ENCODE peak calls at places on chromosomes 1 and 21, in five cellular contexts. X is T-helper 17 cell; Z is gastrocnemius medialis; R is activated T-cell treated with anti-CD3 and anti-CD28 coated beads, Interleukin-2, amount 50 U/mL, for 72 hours; U is SK-N-SH treated with all-trans-retinoic acid at 6 μM for 48 hours. D is an unnamed sample.

GRCh38 chr1:3819626-3820245 is 23.4 kb upstream of the LRRC47 start:
- ATAC-seq in X (no peak), U (no peak), R (no peak), Z (no peak), D (no peak)

GRCh38 chr21:45417951-45418300 is 13.0 kb downstream of the COL18A1 start:
- ATAC-seq in R (no peak), U (no peak), Z (no peak), X (no peak), D (no peak)

GRCh38 chr1:53107570-53108322 is 34.7 kb downstream of the SLC1A7 start:
- ATAC-seq in Z (no peak), X (no peak), U (no peak), R (no peak), D (no peak)

GRCh38 chr1:185369786-185370185 is 52.7 kb upstream of the IVNS1ABP start:
- ATAC-seq in U (no peak), R (no peak), X (no peak), Z (no peak), D (no peak)

GRCh38 chr1:199113265-199113869 is 474.5 kb downstream of the PTPRC start:
- ATAC-seq in Z (no peak), X (peak), R (peak), U (peak), D (no peak)

GRCh38 chr1:47521034-47521871 is 83.4 kb downstream of the FOXD2 start:
- ATAC-seq in X (no peak), Z (no peak), U (no peak), R (no peak), D (no peak)

GRCh38 chr1:230828421-230828820 is 39.9 kb downstream of the C1orf198 start:
- ATAC-seq in X (no peak), U (no peak), Z (no peak), R (no peak), D (no peak)

GRCh38 chr1:78143152-78143551 is 97.4 kb downstream of the GIPC2 start:
- ATAC-seq in X (peak), U (no peak), Z (no peak), R (peak), D (no peak)

GRCh38 chr1:39646232-39647081 is 7.0 kb upstream of the HEYL start:
- ATAC-seq in U (peak), Z (peak), X (no peak), R (no peak), D (peak)

GRCh38 chr21:14699433-14700410 is 153.6 kb upstream of the SAMSN1 start:
- ATAC-seq in X (no peak), R (no peak), U (no peak), Z (no peak), D (no peak)

GRCh38 chr1:67171978-67172377 is 5.7 kb downstream of the IL23R start:
- ATAC-seq in X (peak), U (no peak), Z (no peak), R (peak), D (no peak)

GRCh38 chr1:209937996-209938959 is at the start of gene SYT14:
- ATAC-seq in U (peak), Z (no peak), R (peak), X (no peak), D (no peak)

GRCh38 chr1:56073614-56074356 is 505.6 kb downstream of the PLPP3 start:
- ATAC-seq in X (no peak), Z (peak), R (no peak), U (peak), D (peak)

GRCh38 chr1:34871443-34872132 is 12.0 kb upstream of the SMIM12 start:
- ATAC-seq in X (no peak), Z (no peak), R (no peak), U (no peak), D (no peak)

GRCh38 chr1:153344718-153345025 is 4.0 kb downstream of the PGLYRP4 start:
- ATAC-seq in X (no peak), R (no peak), U (no peak), Z (no peak), D (no peak)

GRCh38 chr1:84434756-84435142 is 36.5 kb downstream of the DNASE2B start:
- ATAC-seq in Z (no peak), X (no peak), R (no peak), U (no peak), D (no peak)

GRCh38 chr1:87754036-87754603 is 425.4 kb downstream of the LMO4 start:
- ATAC-seq in Z (no peak), X (no peak), R (no peak), U (no peak), D (no peak)

GRCh38 chr1:37125295-37125694 is 91.0 kb upstream of the GRIK3 start:
- ATAC-seq in R (no peak), U (no peak), Z (no peak), X (no peak), D (no peak)

GRCh38 chr1:239833709-239834108 is 258.0 kb upstream of the FMN2 start:
- ATAC-seq in U (no peak), X (no peak), Z (no peak), R (no peak), D (no peak)

GRCh38 chr1:153417136-153417888 is 992 bp downstream of the S100A7A start:
- ATAC-seq in R (no peak), U (no peak), Z (no peak), X (no peak), D (no peak)

GRCh38 chr1:172465617-172466016 is 21.7 kb upstream of the PIGC start:
- ATAC-seq in X (no peak), U (no peak), Z (no peak), R (no peak), D (no peak)